ENCODE peak calls at places on chromosomes 11 and 22, in five cellular contexts. G, M, A, B and T are unnamed samples.
A peak's percentile ranks its signal among the peaks of the same experiment; 100 is the strongest.

GRCh38 chr11:14645247-14645912 is 1.8 kb downstream of the PDE3B start:
- DNase-seq in G (no peak), M (peak; percentile 44), A (peak; percentile 58), B (no peak), T (no peak)

GRCh38 chr22:43186272-43187170 is at the start of gene TTLL12:
- DNase-seq in G (peak; percentile 85), M (peak; percentile 73), A (peak; percentile 68), B (no peak), T (no peak)

GRCh38 chr11:34654491-34655334 is 33.8 kb downstream of the EHF start:
- DNase-seq in G (peak; percentile 88), M (peak; percentile 75), A (no peak), B (peak; percentile 49), T (no peak)

GRCh38 chr22:33013051-33013450 is 45.1 kb downstream of the SYN3 start:
- DNase-seq in G (no peak), M (no peak), A (no peak), B (no peak), T (no peak)

GRCh38 chr11:50412832-50413231 is 380.2 kb downstream of the OR4C45 start:
- DNase-seq in G (no peak), M (no peak), A (no peak), B (no peak), T (no peak)

GRCh38 chr11:87473174-87473573 is 435.4 kb downstream of the TMEM135 start:
- DNase-seq in G (no peak), M (no peak), A (no peak), B (no peak), T (no peak)

GRCh38 chr22:50153056-50153755 is 17.3 kb upstream of the PANX2 start:
- DNase-seq in G (no peak), M (no peak), A (no peak), B (no peak), T (no peak)

GRCh38 chr11:65041206-65042035 is at the start of gene SAC3D1:
- DNase-seq in G (peak; percentile 88), M (no peak), A (no peak), B (no peak), T (no peak)

GRCh38 chr11:14455648-14456430 is 43.8 kb downstream of the COPB1 start:
- DNase-seq in G (no peak), M (no peak), A (no peak), B (no peak), T (no peak)

GRCh38 chr11:19561011-19561410 is 151.6 kb upstream of the NAV2 start:
- DNase-seq in G (no peak), M (peak; percentile 48), A (no peak), B (no peak), T (no peak)

GRCh38 chr22:45503816-45504702 is 1.4 kb downstream of the FBLN1 start:
- DNase-seq in G (no peak), M (peak; percentile 67), A (no peak), B (no peak), T (no peak)

GRCh38 chr11:46391186-46391577 is 394 bp downstream of the CHRM4 start:
- DNase-seq in G (no peak), M (no peak), A (no peak), B (no peak), T (no peak)

GRCh38 chr11:26512196-26512595 is 59.9 kb downstream of the MUC15 start:
- DNase-seq in G (no peak), M (no peak), A (no peak), B (no peak), T (no peak)

GRCh38 chr11:120566176-120566575 is 54.6 kb downstream of the GRIK4 start:
- DNase-seq in G (no peak), M (peak; percentile 17), A (no peak), B (no peak), T (no peak)

GRCh38 chr11:126083829-126084607 is 21.4 kb upstream of the CDON start:
- DNase-seq in G (no peak), M (no peak), A (peak; percentile 61), B (no peak), T (no peak)

DNA sequence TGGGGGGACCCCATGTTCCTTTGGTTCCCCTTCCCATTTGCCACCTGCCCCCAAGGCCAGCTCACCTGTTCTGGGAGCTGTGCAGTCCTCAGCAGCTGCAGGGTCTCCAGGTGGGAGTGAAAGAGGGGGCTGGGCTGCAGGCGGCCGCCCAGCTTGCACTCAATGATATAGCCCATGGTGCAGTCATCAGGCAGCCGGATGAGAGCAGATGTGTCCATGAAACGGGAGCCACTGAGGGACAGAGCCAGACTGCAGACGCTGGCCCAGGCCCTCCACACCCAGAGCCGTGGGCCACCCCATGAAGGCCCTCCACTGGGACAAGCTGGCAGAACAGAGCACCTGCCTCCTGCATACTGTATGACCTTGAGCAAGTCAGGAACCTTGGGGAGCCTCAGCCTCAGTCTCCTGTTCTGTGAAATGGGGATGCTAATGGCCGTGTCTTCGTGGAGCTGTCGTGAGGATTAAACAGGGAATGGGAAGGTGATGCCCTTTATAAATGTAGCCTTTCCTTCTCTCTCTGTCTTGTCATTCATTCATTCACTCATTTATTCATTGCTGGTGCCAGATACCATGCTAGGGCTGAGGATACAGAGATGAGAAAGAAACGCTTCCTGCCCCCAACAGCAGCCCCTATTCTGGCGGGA is 11.6 kb downstream of the MFNG start:
- DNase-seq in G (no peak), M (no peak), A (no peak), B (no peak), T (no peak)
- H3K36me3 ChIP-seq in G (peaks cover 27% of the 10 kb centered on the region), M (no peaks in the 10 kb centered on the region), A (peaks cover 29% of the 10 kb centered on the region), B (no peaks in the 10 kb centered on the region), T (no peaks in the 10 kb centered on the region)

DNA sequence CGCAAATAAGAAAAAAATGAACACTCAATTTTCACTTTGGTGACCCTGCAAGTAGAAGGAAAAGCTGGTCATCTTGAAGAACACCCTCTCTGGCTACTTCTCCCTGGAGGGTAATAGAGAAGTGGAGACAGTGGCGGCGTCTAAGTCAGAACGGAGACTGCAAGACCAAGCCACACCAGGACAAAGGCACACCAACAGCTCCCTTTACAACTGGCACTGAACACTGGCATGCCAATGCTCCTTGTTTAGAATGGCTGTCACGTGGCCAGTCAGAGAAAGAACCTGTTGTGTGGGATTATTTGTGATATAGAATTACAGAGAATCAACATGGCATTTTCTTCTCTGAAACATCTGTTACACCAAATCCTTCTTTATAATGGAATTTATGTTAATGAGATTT is 61.3 kb upstream of the YPEL1 start:
- DNase-seq in G (no peak), M (no peak), A (no peak), B (no peak), T (no peak)
- H3K9me3 ChIP-seq in G (no peaks in the 10 kb centered on the region), M (no peaks in the 10 kb centered on the region), A (no peaks in the 10 kb centered on the region), B (no peaks in the 10 kb centered on the region), T (no peaks in the 10 kb centered on the region)

GRCh38 chr11:57323503-57324153 is 1.1 kb downstream of the TNKS1BP1 start:
- DNase-seq in G (no peak), M (peak; percentile 52), A (no peak), B (no peak), T (no peak)
- H3K4me1 ChIP-seq in G (peaks cover 52% of the 10 kb centered on the region), M (peaks cover 33% of the 10 kb centered on the region), A (peaks cover 21% of the 10 kb centered on the region), B (peaks cover 28% of the 10 kb centered on the region), T (peaks cover 71% of the 10 kb centered on the region)

GRCh38 chr11:85827768-85828639 is 17.1 kb upstream of the SYTL2 start:
- DNase-seq in G (no peak), M (peak; percentile 69), A (peak; percentile 60), B (no peak), T (no peak)

GRCh38 chr11:85829172-85829571 is 18.2 kb upstream of the SYTL2 start:
- DNase-seq in G (no peak), M (no peak), A (no peak), B (no peak), T (no peak)

GRCh38 chr11:85828640-85828978 is 17.7 kb upstream of the SYTL2 start:
- DNase-seq in G (no peak), M (no peak), A (no peak), B (no peak), T (no peak)

GRCh38 chr11:85835263-85835662 is 19.9 kb upstream of the CCDC83 start:
- DNase-seq in G (no peak), M (no peak), A (no peak), B (no peak), T (no peak)

GRCh38 chr11:85831050-85831449 is 20.1 kb upstream of the SYTL2 start:
- DNase-seq in G (no peak), M (no peak), A (no peak), B (no peak), T (no peak)
- H3K36me3 ChIP-seq in G (no peaks in the 10 kb centered on the region), M (no peaks in the 10 kb centered on the region), A (no peaks in the 10 kb centered on the region), B (no peaks in the 10 kb centered on the region), T (no peaks in the 10 kb centered on the region)

DNA sequence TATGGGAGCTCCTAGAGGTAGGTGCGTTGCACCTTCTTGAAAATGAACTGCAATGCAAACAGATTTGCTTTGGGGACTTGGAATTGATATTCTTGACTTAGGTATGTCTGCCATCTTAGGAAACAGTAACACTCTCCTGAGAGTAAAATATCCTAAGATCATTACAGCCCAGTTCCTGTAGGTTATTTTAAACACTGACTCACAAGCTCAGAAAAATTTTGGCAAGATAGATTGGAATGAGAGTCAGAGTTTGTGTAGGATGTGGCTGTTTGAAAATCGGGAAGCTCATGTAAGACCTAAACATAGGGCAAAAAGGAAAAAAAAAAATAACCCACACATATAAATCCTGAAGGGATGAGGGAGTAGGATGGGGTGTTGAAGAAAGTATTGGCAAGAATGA is 377.0 kb upstream of the LRRC4C start:
- DNase-seq in G (no peak), M (peak; percentile 0), A (no peak), B (no peak), T (no peak)
- H3K9me3 ChIP-seq in G (no peaks in the 10 kb centered on the region), M (no peaks in the 10 kb centered on the region), A (no peaks in the 10 kb centered on the region), B (no peaks in the 10 kb centered on the region), T (no peaks in the 10 kb centered on the region)

GRCh38 chr22:28430656-28431055 is 249.0 kb downstream of the TTC28 start:
- DNase-seq in G (no peak), M (no peak), A (no peak), B (no peak), T (no peak)
- H3K4me1 ChIP-seq in G (peaks cover 5% of the 10 kb centered on the region), M (peaks cover 19% of the 10 kb centered on the region), A (no peaks in the 10 kb centered on the region), B (no peaks in the 10 kb centered on the region), T (no peaks in the 10 kb centered on the region)

GRCh38 chr11:73034330-73034729 is 107.8 kb downstream of the FCHSD2 start:
- DNase-seq in G (no peak), M (no peak), A (peak; percentile 63), B (no peak), T (no peak)

GRCh38 chr11:73034777-73035176 is 107.3 kb downstream of the FCHSD2 start:
- DNase-seq in G (no peak), M (no peak), A (no peak), B (no peak), T (no peak)

GRCh38 chr11:73040046-73040445 is 102.1 kb downstream of the FCHSD2 start:
- DNase-seq in G (no peak), M (no peak), A (no peak), B (no peak), T (no peak)
- H3K36me3 ChIP-seq in G (no peaks in the 10 kb centered on the region), M (no peaks in the 10 kb centered on the region), A (no peaks in the 10 kb centered on the region), B (no peaks in the 10 kb centered on the region), T (no peaks in the 10 kb centered on the region)

GRCh38 chr22:48866906-48867597 is 960.6 kb downstream of the BRD1 start:
- DNase-seq in G (peak; percentile 62), M (no peak), A (no peak), B (no peak), T (no peak)
- H3K9me3 ChIP-seq in G (no peaks in the 10 kb centered on the region), M (no peaks in the 10 kb centered on the region), A (no peaks in the 10 kb centered on the region), B (no peaks in the 10 kb centered on the region), T (no peaks in the 10 kb centered on the region)